ENCODE peak calls at places on chromosome 5, in ten cellular contexts. One of them, this sample, is unnamed.

GRCh38 chr5:134101686-134102439 is 12.6 kb upstream of the TCF7 start:
- DNase-seq in GM12865: peak; percentile 79
- DNase-seq in WERI-Rb-1: peak; percentile 74
- DNase-seq in IMR-90: no peak
- DNase-seq in choroid plexus epithelial cell: peak; percentile 20
- DNase-seq in HTR-8/SVneo: peak; percentile 81
- DNase-seq in HEK293T: peak; percentile 75
- DNase-seq in NCI-H446: peak; percentile 41
- DNase-seq in amygdala: peak; percentile 14
- DNase-seq in breast epithelium: no peak
- DNase-seq in this sample: peak; percentile 56

GRCh38 chr5:102834438-102834964 is 79.4 kb downstream of the PAM start:
- DNase-seq in GM12865: no peak
- DNase-seq in WERI-Rb-1: no peak
- DNase-seq in IMR-90: no peak
- DNase-seq in choroid plexus epithelial cell: no peak
- DNase-seq in HTR-8/SVneo: no peak
- DNase-seq in HEK293T: no peak
- DNase-seq in NCI-H446: no peak
- DNase-seq in amygdala: no peak
- DNase-seq in breast epithelium: no peak
- DNase-seq in this sample: no peak

GRCh38 chr5:123035950-123036390 is 555 bp downstream of the PPIC start:
- DNase-seq in GM12865: peak; percentile 10
- DNase-seq in WERI-Rb-1: peak; percentile 43
- DNase-seq in IMR-90: peak; percentile 29
- DNase-seq in choroid plexus epithelial cell: peak; percentile 39
- DNase-seq in HTR-8/SVneo: peak; percentile 31
- DNase-seq in HEK293T: peak; percentile 59
- DNase-seq in NCI-H446: peak; percentile 26
- DNase-seq in amygdala: peak; percentile 17
- DNase-seq in breast epithelium: peak; percentile 39
- DNase-seq in this sample: peak; percentile 45

GRCh38 chr5:123756325-123756664 is 244.3 kb downstream of the CSNK1G3 start:
- DNase-seq in GM12865: no peak
- DNase-seq in WERI-Rb-1: no peak
- DNase-seq in IMR-90: no peak
- DNase-seq in choroid plexus epithelial cell: no peak
- DNase-seq in HTR-8/SVneo: no peak
- DNase-seq in HEK293T: no peak
- DNase-seq in NCI-H446: peak; percentile 35
- DNase-seq in amygdala: no peak
- DNase-seq in breast epithelium: no peak
- DNase-seq in this sample: no peak

GRCh38 chr5:31911291-31912265 is 262.5 kb downstream of the GOLPH3 start:
- DNase-seq in GM12865: no peak
- DNase-seq in WERI-Rb-1: no peak
- DNase-seq in IMR-90: no peak
- DNase-seq in choroid plexus epithelial cell: peak; percentile 8
- DNase-seq in HTR-8/SVneo: no peak
- DNase-seq in HEK293T: no peak
- DNase-seq in NCI-H446: peak; percentile 18
- DNase-seq in amygdala: peak; percentile 8
- DNase-seq in breast epithelium: no peak
- DNase-seq in this sample: no peak

GRCh38 chr5:19179561-19179960 is 808.4 kb downstream of the CDH18 start:
- DNase-seq in GM12865: no peak
- DNase-seq in WERI-Rb-1: no peak
- DNase-seq in IMR-90: no peak
- DNase-seq in choroid plexus epithelial cell: no peak
- DNase-seq in HTR-8/SVneo: no peak
- DNase-seq in HEK293T: no peak
- DNase-seq in NCI-H446: no peak
- DNase-seq in amygdala: no peak
- DNase-seq in breast epithelium: no peak
- DNase-seq in this sample: no peak

GRCh38 chr5:148457183-148457620 is 73.4 kb downstream of the FBXO38 start:
- DNase-seq in GM12865: peak; percentile 10
- DNase-seq in WERI-Rb-1: peak; percentile 20
- DNase-seq in IMR-90: no peak
- DNase-seq in choroid plexus epithelial cell: peak; percentile 27
- DNase-seq in HTR-8/SVneo: no peak
- DNase-seq in HEK293T: no peak
- DNase-seq in NCI-H446: peak; percentile 9
- DNase-seq in amygdala: no peak
- DNase-seq in breast epithelium: no peak
- DNase-seq in this sample: peak; percentile 18

GRCh38 chr5:159208508-159209437 is 580 bp downstream of the RNF145 start:
- DNase-seq in GM12865: peak; percentile 38
- DNase-seq in WERI-Rb-1: peak; percentile 47
- DNase-seq in IMR-90: peak; percentile 28
- DNase-seq in choroid plexus epithelial cell: no peak
- DNase-seq in HTR-8/SVneo: peak; percentile 25
- DNase-seq in HEK293T: no peak
- DNase-seq in NCI-H446: no peak
- DNase-seq in amygdala: peak; percentile 35
- DNase-seq in breast epithelium: no peak
- DNase-seq in this sample: peak; percentile 29

GRCh38 chr5:139650689-139651501 is 2.7 kb downstream of the CXXC5 start:
- DNase-seq in GM12865: peak; percentile 30
- DNase-seq in WERI-Rb-1: peak; percentile 59
- DNase-seq in IMR-90: no peak
- DNase-seq in choroid plexus epithelial cell: peak; percentile 56
- DNase-seq in HTR-8/SVneo: no peak
- DNase-seq in HEK293T: no peak
- DNase-seq in NCI-H446: no peak
- DNase-seq in amygdala: no peak
- DNase-seq in breast epithelium: no peak
- DNase-seq in this sample: no peak

GRCh38 chr5:140718266-140718592 is 18.0 kb downstream of the ZMAT2 start:
- DNase-seq in GM12865: no peak
- DNase-seq in WERI-Rb-1: no peak
- DNase-seq in IMR-90: no peak
- DNase-seq in choroid plexus epithelial cell: no peak
- DNase-seq in HTR-8/SVneo: no peak
- DNase-seq in HEK293T: no peak
- DNase-seq in NCI-H446: no peak
- DNase-seq in amygdala: no peak
- DNase-seq in breast epithelium: no peak
- DNase-seq in this sample: no peak

GRCh38 chr5:173498286-173498685 is 118.2 kb downstream of the BOD1 start:
- DNase-seq in GM12865: no peak
- DNase-seq in WERI-Rb-1: no peak
- DNase-seq in IMR-90: peak; percentile 64
- DNase-seq in choroid plexus epithelial cell: peak; percentile 69
- DNase-seq in HTR-8/SVneo: peak; percentile 39
- DNase-seq in HEK293T: no peak
- DNase-seq in NCI-H446: no peak
- DNase-seq in amygdala: no peak
- DNase-seq in breast epithelium: no peak
- DNase-seq in this sample: no peak

GRCh38 chr5:170080217-170080616 is 25.5 kb upstream of the FOXI1 start:
- DNase-seq in GM12865: no peak
- DNase-seq in WERI-Rb-1: no peak
- DNase-seq in IMR-90: no peak
- DNase-seq in choroid plexus epithelial cell: no peak
- DNase-seq in HTR-8/SVneo: no peak
- DNase-seq in HEK293T: no peak
- DNase-seq in NCI-H446: no peak
- DNase-seq in amygdala: no peak
- DNase-seq in breast epithelium: no peak
- DNase-seq in this sample: no peak

GRCh38 chr5:96706433-96707111 is 44.4 kb downstream of the CAST start:
- DNase-seq in GM12865: peak; percentile 9
- DNase-seq in WERI-Rb-1: no peak
- DNase-seq in IMR-90: no peak
- DNase-seq in choroid plexus epithelial cell: no peak
- DNase-seq in HTR-8/SVneo: no peak
- DNase-seq in HEK293T: no peak
- DNase-seq in NCI-H446: no peak
- DNase-seq in amygdala: no peak
- DNase-seq in breast epithelium: no peak
- DNase-seq in this sample: no peak

GRCh38 chr5:103624035-103624461 is 61.5 kb upstream of the NUDT12 start:
- DNase-seq in GM12865: no peak
- DNase-seq in WERI-Rb-1: no peak
- DNase-seq in IMR-90: peak; percentile 78
- DNase-seq in choroid plexus epithelial cell: peak; percentile 98
- DNase-seq in HTR-8/SVneo: no peak
- DNase-seq in HEK293T: no peak
- DNase-seq in NCI-H446: no peak
- DNase-seq in amygdala: no peak
- DNase-seq in breast epithelium: no peak
- DNase-seq in this sample: peak; percentile 49

This sample was measured in lung microvascular endothelial cell.